ENCODE peak calls at places on chromosomes 2 and 18, in nine cellular contexts. L, D, J, B, W, R, V, U and T are unnamed samples.

GRCh38 chr2:129400825-129401224 is 578.6 kb upstream of the RAB6C start:
- DNase-seq in B (no peak), J (no peak), W (no peak), R (peak; percentile 69), D (no peak), U (no peak), L (no peak), V (no peak), T (no peak)

GRCh38 chr2:7904319-7904718 is 777.5 kb upstream of the ID2 start:
- DNase-seq in V (no peak), R (no peak), D (no peak), W (no peak), L (no peak), B (no peak), U (no peak), J (no peak), T (no peak)

GRCh38 chr2:46315103-46315890 is 18.1 kb downstream of the EPAS1 start:
- DNase-seq in B (no peak), V (no peak), W (peak; percentile 98), L (no peak), J (no peak), R (no peak), U (no peak), D (no peak), T (no peak)

GRCh38 chr2:58081000-58081399 is 34.4 kb downstream of the VRK2 start:
- DNase-seq in J (no peak), R (no peak), D (no peak), V (no peak), U (no peak), W (no peak), L (no peak), B (no peak), T (no peak)

GRCh38 chr2:216044883-216045499 is 31.6 kb upstream of the MREG start:
- DNase-seq in D (no peak), L (no peak), U (no peak), R (no peak), J (no peak), W (no peak), V (peak; percentile 43), B (no peak), T (no peak)

GRCh38 chr2:98037206-98037605 is 41.5 kb upstream of the TMEM131 start:
- DNase-seq in R (peak; percentile 47), L (no peak), D (no peak), W (no peak), B (no peak), V (no peak), J (no peak), U (no peak), T (no peak)

GRCh38 chr2:45578056-45578843 is 32.8 kb downstream of the SRBD1 start:
- DNase-seq in J (no peak), W (no peak), V (peak; percentile 25), D (no peak), U (peak; percentile 11), B (peak; percentile 26), R (no peak), L (no peak), T (peak; percentile 21)

GRCh38 chr2:170813611-170814550 is 2.8 kb upstream of the GAD1 start:
- DNase-seq in V (peak; percentile 21), J (no peak), U (no peak), D (no peak), R (no peak), L (no peak), W (no peak), B (peak; percentile 26), T (no peak)

GRCh38 chr2:10584843-10585475 is 104.8 kb downstream of the NOL10 start:
- DNase-seq in V (no peak), L (no peak), J (no peak), U (no peak), R (no peak), D (no peak), B (no peak), W (no peak), T (no peak)

GRCh38 chr2:206573793-206574192 is 68.5 kb upstream of the FAM237A start:
- DNase-seq in U (no peak), D (no peak), J (no peak), R (no peak), B (no peak), V (no peak), W (no peak), L (no peak), T (no peak)

GRCh38 chr2:166831930-166832329 is 56.4 kb upstream of the XIRP2 start:
- DNase-seq in J (no peak), W (no peak), R (no peak), B (no peak), V (no peak), U (no peak), L (no peak), D (no peak), T (no peak)

GRCh38 chr18:65751145-65752085 is 603 bp downstream of the CDH7 start:
- DNase-seq in W (no peak), V (no peak), B (no peak), L (no peak), R (peak; percentile 77), U (no peak), J (no peak), D (no peak), T (no peak)

GRCh38 chr2:86468162-86469033 is 27.2 kb downstream of the KDM3A start:
- DNase-seq in B (no peak), V (no peak), J (no peak), L (no peak), W (no peak), R (no peak), D (no peak), U (no peak), T (peak; percentile 21)

GRCh38 chr2:239318790-239319189 is 82.0 kb downstream of the HDAC4 start:
- DNase-seq in V (no peak), U (no peak), W (no peak), J (no peak), D (no peak), B (no peak), L (no peak), R (no peak), T (no peak)

GRCh38 chr2:161954103-161954502 is 119.9 kb downstream of the DPP4 start:
- DNase-seq in J (no peak), B (peak; percentile 75), D (no peak), U (no peak), R (no peak), W (no peak), L (no peak), V (no peak), T (peak; percentile 71)

GRCh38 chr2:9313443-9313842 is 106.8 kb downstream of the ASAP2 start:
- DNase-seq in D (no peak), R (no peak), W (no peak), U (no peak), B (no peak), J (no peak), V (no peak), L (no peak), T (no peak)

GRCh38 chr2:177316756-177317155 is 52.2 kb upstream of the NFE2L2 start:
- DNase-seq in B (no peak), J (no peak), U (no peak), L (no peak), R (no peak), D (no peak), W (no peak), V (no peak), T (no peak)

GRCh38 chr2:184628051-184628450 is 29.7 kb downstream of the ZNF804A start:
- DNase-seq in L (no peak), W (no peak), R (no peak), B (no peak), J (no peak), U (no peak), D (no peak), V (no peak), T (no peak)

GRCh38 chr2:211157211-211157610 is 600.8 kb downstream of the CPS1 start:
- DNase-seq in J (no peak), U (no peak), V (no peak), W (no peak), R (no peak), D (no peak), B (no peak), L (no peak), T (no peak)

GRCh38 chr18:48003426-48004349 is 73.2 kb upstream of the SMAD2 start:
- DNase-seq in W (peak; percentile 65), R (no peak), U (no peak), J (no peak), D (no peak), V (no peak), L (no peak), B (no peak), T (no peak)

GRCh38 chr2:143885461-143885860 is 634.5 kb downstream of the ZEB2 start:
- DNase-seq in R (no peak), W (no peak), B (no peak), D (no peak), U (no peak), V (no peak), J (no peak), L (no peak), T (no peak)

GRCh38 chr2:168156661-168157060 is 90.7 kb downstream of the STK39 start:
- DNase-seq in D (no peak), B (no peak), J (no peak), R (no peak), W (no peak), L (no peak), U (no peak), V (no peak), T (no peak)

GRCh38 chr2:98026927-98027522 is 31.3 kb upstream of the TMEM131 start:
- DNase-seq in V (peak; percentile 93), U (no peak), B (no peak), J (no peak), R (no peak), W (peak; percentile 52), L (no peak), D (peak; percentile 46), T (no peak)

GRCh38 chr2:206345606-206346005 is 71.1 kb downstream of the ZDBF2 start:
- DNase-seq in J (no peak), U (no peak), V (no peak), B (no peak), W (no peak), R (no peak), L (no peak), D (no peak), T (no peak)

GRCh38 chr2:231392431-231393148 is 2.9 kb upstream of the B3GNT7 start:
- DNase-seq in J (no peak), B (no peak), R (no peak), L (no peak), D (peak; percentile 15), V (no peak), U (no peak), W (no peak), T (no peak)

GRCh38 chr2:25251461-25252273 is 83.3 kb upstream of the POMC start:
- DNase-seq in R (no peak), W (no peak), V (peak; percentile 59), L (peak; percentile 34), U (peak; percentile 29), B (peak; percentile 52), D (peak; percentile 89), J (no peak), T (peak; percentile 39)

GRCh38 chr2:28567076-28567471 is 71.2 kb downstream of the PLB1 start:
- DNase-seq in J (no peak), L (no peak), U (no peak), V (peak; percentile 32), B (no peak), D (no peak), W (no peak), R (no peak), T (no peak)

GRCh38 chr2:46364797-46365457 is 67.7 kb downstream of the EPAS1 start:
- DNase-seq in L (no peak), B (peak; percentile 59), J (no peak), U (no peak), V (peak; percentile 62), W (no peak), D (peak; percentile 49), R (peak; percentile 59), T (peak; percentile 39)

GRCh38 chr18:46338213-46338612 is 234.0 kb downstream of the HAUS1 start:
- DNase-seq in W (no peak), U (no peak), B (no peak), R (peak; percentile 11), L (no peak), J (no peak), V (no peak), D (no peak), T (no peak)

GRCh38 chr2:111122631-111123421 is 2.1 kb downstream of the BCL2L11 start:
- DNase-seq in D (no peak), W (peak; percentile 93), R (peak; percentile 16), V (peak; percentile 49), U (peak; percentile 2), B (peak; percentile 21), L (peak; percentile 27), J (peak; percentile 63), T (peak; percentile 19)

GRCh38 chr18:28651298-28651697 is 474.4 kb upstream of the CDH2 start:
- DNase-seq in J (no peak), B (no peak), V (no peak), R (no peak), D (no peak), W (no peak), U (no peak), L (no peak), T (no peak)